ENCODE peak calls at places on chromosomes 7 and 10, in four cellular contexts. Q is ELF-1, F is nucleus accumbens, Y is HuH-7.5. D is an unnamed sample.

GRCh38 chr7:95330194-95331003 is 6.1 kb upstream of the PON1 start:
- DNase-seq in Q (no peak), F (no peak), Y (no peak), D (no peak)

GRCh38 chr7:7178081-7178480 is 4.3 kb upstream of the C1GALT1 start:
- DNase-seq in Q (peak; percentile 25), F (no peak), Y (no peak), D (no peak)

GRCh38 chr7:149564340-149565095 is 66.9 kb upstream of the ZNF746 start:
- DNase-seq in Q (no peak), F (no peak), Y (no peak), D (no peak)

GRCh38 chr7:98911936-98912335 is 33.6 kb downstream of the TRRAP start:
- DNase-seq in Q (no peak), F (no peak), Y (no peak), D (no peak)

GRCh38 chr10:99395750-99396445 is 34.5 kb downstream of the GOT1 start:
- DNase-seq in Q (peak; percentile 23), F (no peak), Y (no peak), D (peak; percentile 69)

GRCh38 chr7:107712025-107712424 is 31.9 kb upstream of the CBLL1 start:
- DNase-seq in Q (no peak), F (no peak), Y (no peak), D (no peak)

GRCh38 chr10:51895209-51895608 is 195.8 kb upstream of the CSTF2T start:
- DNase-seq in Q (no peak), F (no peak), Y (no peak), D (no peak)

GRCh38 chr7:29277436-29278215 is 83.1 kb downstream of the CHN2 start:
- DNase-seq in Q (no peak), F (no peak), Y (no peak), D (peak; percentile 23)

GRCh38 chr10:36608251-36608650 is 517.1 kb upstream of the ANKRD30A start:
- DNase-seq in Q (no peak), F (no peak), Y (peak; percentile 2), D (no peak)

D was measured in endodermal cell.